ENCODE peak calls at places on chromosomes 4 and X, in four cellular contexts. E is tibial nerve, H is heart right ventricle, R is epithelial cell of proximal tubule. F is an unnamed sample.

GRCh38 chrX:13087322-13088154 is 43.1 kb upstream of the FAM9C start:
- DNase-seq in E (no peak), H (no peak), R (peak), F (no peak)

GRCh38 chrX:69196666-69197065 is 31.4 kb upstream of the PJA1 start:
- DNase-seq in R (no peak), E (no peak), H (no peak), F (no peak)

GRCh38 chrX:6852869-6853268 is 294.6 kb upstream of the STS start:
- DNase-seq in E (no peak), R (no peak), H (no peak), F (no peak)

GRCh38 chrX:109261279-109261678 is 220.6 kb downstream of the GUCY2F start:
- DNase-seq in H (no peak), R (no peak), E (no peak), F (no peak)

GRCh38 chr4:125432078-125432477 is 117.3 kb downstream of the FAT4 start:
- DNase-seq in E (no peak), H (no peak), R (no peak), F (no peak)

GRCh38 chrX:96140796-96141195 is 543.8 kb upstream of the DIAPH2 start:
- DNase-seq in R (no peak), H (no peak), E (no peak), F (no peak)

GRCh38 chr4:122652379-122652778 is 31.5 kb upstream of the IL21 start:
- DNase-seq in R (no peak), H (no peak), E (peak), F (no peak)

GRCh38 chr4:1523907-1524636 is 117.8 kb upstream of the NKX1-1 start:
- DNase-seq in H (peak), E (no peak), R (no peak), F (no peak)

GRCh38 chrX:9681422-9681821 is 84.2 kb downstream of the GPR143 start:
- DNase-seq in H (no peak), E (no peak), R (peak), F (no peak)

GRCh38 chr4:87038837-87039715 is 104.3 kb downstream of the AFF1 start:
- DNase-seq in R (peak), E (peak), H (peak), F (no peak)

GRCh38 chr4:99117876-99118693 is 26.0 kb downstream of the ADH4 start:
- DNase-seq in H (no peak), E (no peak), R (no peak), F (no peak)

GRCh38 chr4:123284166-123284565 is 112.4 kb upstream of the SPRY1 start:
- DNase-seq in H (no peak), E (no peak), R (no peak), F (peak)

GRCh38 chr4:55038176-55038890 is 87.1 kb downstream of the KDR start:
- DNase-seq in H (peak), E (peak), R (peak), F (no peak)

GRCh38 chr4:185708348-185708747 is 103.6 kb downstream of the SORBS2 start:
- DNase-seq in R (no peak), E (no peak), H (no peak), F (no peak)

GRCh38 chr4:123744664-123745290 is 348.2 kb downstream of the SPRY1 start:
- DNase-seq in E (no peak), H (no peak), R (no peak), F (no peak)

GRCh38 chr4:184295206-184295605 is 77.5 kb upstream of the ENPP6 start:
- DNase-seq in E (no peak), R (no peak), H (no peak), F (no peak)

GRCh38 chr4:77347341-77347740 is 190.3 kb downstream of the CCNG2 start:
- DNase-seq in H (no peak), R (no peak), E (no peak), F (no peak)

GRCh38 chrX:40011483-40012038 is 86.2 kb downstream of the BCOR start:
- DNase-seq in H (no peak), E (no peak), R (no peak), F (no peak)
- H3K4me3 ChIP-seq in H (no peak), E (peak), R (no peak), F (no peak)

DNA sequence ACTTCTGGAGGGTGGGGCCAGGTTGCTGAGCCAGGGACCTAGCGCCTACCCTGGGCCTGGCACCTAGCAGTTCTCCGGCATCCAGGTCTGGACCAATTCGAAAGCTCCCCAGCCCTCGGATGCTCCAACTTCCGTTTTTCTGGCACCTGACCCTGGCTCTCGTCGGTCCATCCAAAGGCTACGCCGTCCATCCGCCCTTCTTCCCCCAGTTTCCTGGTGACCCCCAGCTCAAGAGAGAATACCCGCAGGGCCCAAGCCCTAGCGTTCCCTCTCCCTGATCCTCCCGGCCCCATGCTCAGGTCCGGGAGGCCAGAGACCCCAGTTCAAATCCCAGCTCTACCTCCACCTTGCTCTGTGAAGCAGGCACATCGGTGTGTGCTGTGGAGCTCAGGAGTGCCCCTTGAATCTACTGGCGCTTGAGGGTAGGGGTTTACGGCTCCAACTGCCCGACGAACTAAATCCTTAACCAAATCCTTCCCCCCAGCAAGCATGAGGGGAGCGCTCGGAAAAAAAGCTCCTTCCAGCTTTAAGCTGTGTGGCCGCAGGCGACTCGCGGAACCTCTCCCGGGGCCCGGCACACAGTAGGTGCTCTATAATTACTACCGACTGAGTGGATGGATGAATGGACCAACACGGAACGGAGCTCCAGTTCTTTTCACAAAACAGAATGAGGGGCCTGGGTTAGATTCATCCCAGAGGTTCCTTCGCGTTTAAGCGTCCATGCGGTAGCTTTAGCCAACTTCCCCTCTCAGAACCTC is 1.1 kb downstream of the CRMP1 start:
- DNase-seq in H (no peak), E (no peak), R (no peak), F (no peak)
- TF ChIP-seq CTCF in H (no peak), E (no peak), R (no peak), F (no peak)

GRCh38 chrX:136186023-136186413 is 38.7 kb downstream of the FHL1 start:
- DNase-seq in R (no peak), E (no peak), H (no peak), F (no peak)
- H3K4me3 ChIP-seq in R (no peak), E (no peak), H (no peak), F (no peak)

GRCh38 chr4:144174401-144175067 is 34.0 kb upstream of the GYPA start:
- DNase-seq in R (no peak), E (peak), H (no peak), F (peak)
- TF ChIP-seq CTCF in R (peak), E (peak), H (peak), F (no peak)

DNA sequence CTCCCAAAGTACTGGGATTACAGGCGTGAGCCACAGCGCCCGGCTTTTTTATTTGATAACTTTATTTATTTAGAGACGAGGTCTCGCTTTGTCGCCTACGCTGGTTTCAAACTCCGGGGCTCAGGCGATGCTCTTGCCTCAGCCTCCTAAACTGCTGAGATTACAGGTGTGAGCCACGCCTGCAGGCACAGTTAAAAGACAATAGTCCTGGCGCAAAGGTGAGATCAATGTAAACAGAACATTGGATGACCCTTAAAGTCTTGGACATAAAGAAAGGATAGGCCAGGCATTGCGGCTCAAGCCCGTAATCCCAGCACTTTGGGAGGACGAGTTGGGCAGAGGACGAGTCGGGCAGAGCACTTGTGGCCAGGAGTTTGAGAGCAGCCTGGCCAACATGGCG is 2.8 kb upstream of the TXLNG start:
- DNase-seq in H (no peak), E (no peak), R (no peak), F (no peak)
- H3K4me3 ChIP-seq in H (no peak), E (no peak), R (no peak), F (no peak)

GRCh38 chr4:139603576-139604387 is 47.8 kb upstream of the SETD7 start:
- DNase-seq in H (no peak), E (peak), R (no peak), F (no peak)

GRCh38 chr4:139605516-139605915 is 49.5 kb upstream of the SETD7 start:
- DNase-seq in R (no peak), E (no peak), H (no peak), F (no peak)

GRCh38 chr4:139609647-139610046 is 53.6 kb upstream of the SETD7 start:
- DNase-seq in R (no peak), E (no peak), H (no peak), F (no peak)

GRCh38 chr4:139607302-139608060 is 51.5 kb upstream of the SETD7 start:
- DNase-seq in E (no peak), R (no peak), H (no peak), F (no peak)

GRCh38 chr4:139606600-139607301 is 50.7 kb upstream of the SETD7 start:
- DNase-seq in E (peak), H (no peak), R (no peak), F (no peak)
- TF ChIP-seq CTCF in E (peak), H (no peak), R (peak), F (peak)

F was measured in AG04449.